ENCODE peak calls at places on chromosomes 11 and 22, in five cellular contexts. One of them, this sample, is unnamed.

GRCh38 chr11:17353228-17354021 is 1.8 kb downstream of the NCR3LG1 start:
- DNase-seq in SK-N-SH: peak; percentile 81
- DNase-seq in K562: peak; percentile 72
- DNase-seq in HepG2: peak; percentile 90
- DNase-seq in GM12878: peak; percentile 8
- DNase-seq in this sample: peak; percentile 76

GRCh38 chr22:37401861-37402506 is 25.3 kb downstream of the ELFN2 start:
- DNase-seq in SK-N-SH: no peak
- DNase-seq in K562: no peak
- DNase-seq in HepG2: no peak
- DNase-seq in GM12878: no peak
- DNase-seq in this sample: no peak

GRCh38 chr11:13309156-13309555 is 31.6 kb downstream of the BMAL1 start:
- DNase-seq in SK-N-SH: no peak
- DNase-seq in K562: no peak
- DNase-seq in HepG2: no peak
- DNase-seq in GM12878: no peak
- DNase-seq in this sample: no peak

GRCh38 chr11:74504100-74504691 is 10.7 kb upstream of the LIPT2 start:
- DNase-seq in SK-N-SH: no peak
- DNase-seq in K562: no peak
- DNase-seq in HepG2: peak; percentile 27
- DNase-seq in GM12878: no peak
- DNase-seq in this sample: no peak

GRCh38 chr22:47232753-47233152 is 470.3 kb downstream of the TBC1D22A start:
- DNase-seq in SK-N-SH: no peak
- DNase-seq in K562: no peak
- DNase-seq in HepG2: no peak
- DNase-seq in GM12878: no peak
- DNase-seq in this sample: no peak

GRCh38 chr11:67438121-67438902 is 830 bp upstream of the PTPRCAP start:
- DNase-seq in SK-N-SH: no peak
- DNase-seq in K562: no peak
- DNase-seq in HepG2: no peak
- DNase-seq in GM12878: no peak
- DNase-seq in this sample: no peak

GRCh38 chr11:44112083-44112865 is 16.8 kb downstream of the EXT2 start:
- DNase-seq in SK-N-SH: peak; percentile 58
- DNase-seq in K562: no peak
- DNase-seq in HepG2: no peak
- DNase-seq in GM12878: no peak
- DNase-seq in this sample: peak; percentile 76

GRCh38 chr11:18527512-18527911 is 770 bp upstream of the TSG101 start:
- DNase-seq in SK-N-SH: peak; percentile 10
- DNase-seq in K562: peak; percentile 14
- DNase-seq in HepG2: no peak
- DNase-seq in GM12878: no peak
- DNase-seq in this sample: peak; percentile 43

GRCh38 chr11:35615911-35616900 is 2.1 kb upstream of the FJX1 start:
- DNase-seq in SK-N-SH: peak; percentile 52
- DNase-seq in K562: peak; percentile 62
- DNase-seq in HepG2: peak; percentile 27
- DNase-seq in GM12878: no peak
- DNase-seq in this sample: peak; percentile 74

GRCh38 chr22:25900880-25901279 is 158.9 kb downstream of the MYO18B start:
- DNase-seq in SK-N-SH: no peak
- DNase-seq in K562: peak; percentile 42
- DNase-seq in HepG2: no peak
- DNase-seq in GM12878: no peak
- DNase-seq in this sample: no peak

GRCh38 chr11:116257092-116257491 is 515.7 kb downstream of the BUD13 start:
- DNase-seq in SK-N-SH: peak; percentile 33
- DNase-seq in K562: peak; percentile 16
- DNase-seq in HepG2: no peak
- DNase-seq in GM12878: no peak
- DNase-seq in this sample: no peak

GRCh38 chr11:100151944-100152343 is 535.1 kb upstream of the ARHGAP42 start:
- DNase-seq in SK-N-SH: no peak
- DNase-seq in K562: no peak
- DNase-seq in HepG2: no peak
- DNase-seq in GM12878: no peak
- DNase-seq in this sample: no peak

GRCh38 chr11:34190192-34191139 is 85.0 kb downstream of the NAT10 start:
- DNase-seq in SK-N-SH: no peak
- DNase-seq in K562: no peak
- DNase-seq in HepG2: no peak
- DNase-seq in GM12878: no peak
- DNase-seq in this sample: no peak

GRCh38 chr11:109035261-109035660 is 370.4 kb downstream of the DDX10 start:
- DNase-seq in SK-N-SH: no peak
- DNase-seq in K562: no peak
- DNase-seq in HepG2: no peak
- DNase-seq in GM12878: no peak
- DNase-seq in this sample: no peak

GRCh38 chr11:75022289-75022688 is 33.6 kb downstream of the NEU3 start:
- DNase-seq in SK-N-SH: no peak
- DNase-seq in K562: no peak
- DNase-seq in HepG2: no peak
- DNase-seq in GM12878: no peak
- DNase-seq in this sample: no peak

GRCh38 chr11:47216141-47216798 is 1.5 kb downstream of the DDB2 start:
- DNase-seq in SK-N-SH: peak; percentile 72
- DNase-seq in K562: peak; percentile 38
- DNase-seq in HepG2: peak; percentile 74
- DNase-seq in GM12878: peak; percentile 30
- DNase-seq in this sample: peak; percentile 87

GRCh38 chr11:67389477-67389876 is 2.3 kb upstream of the RAD9A start:
- DNase-seq in SK-N-SH: peak; percentile 75
- DNase-seq in K562: peak; percentile 70
- DNase-seq in HepG2: peak; percentile 64
- DNase-seq in GM12878: no peak
- DNase-seq in this sample: no peak

GRCh38 chr11:10454506-10454901 is 560 bp upstream of the AMPD3 start:
- DNase-seq in SK-N-SH: no peak
- DNase-seq in K562: no peak
- DNase-seq in HepG2: no peak
- DNase-seq in GM12878: no peak
- DNase-seq in this sample: no peak

GRCh38 chr11:128188346-128189115 is 398.8 kb downstream of the ETS1 start:
- DNase-seq in SK-N-SH: no peak
- DNase-seq in K562: no peak
- DNase-seq in HepG2: no peak
- DNase-seq in GM12878: no peak
- DNase-seq in this sample: no peak
- TF ChIP-seq MXI1 in SK-N-SH: no peak
- TF ChIP-seq MXI1 in K562: no peak
- TF ChIP-seq MXI1 in HepG2: no peak
- TF ChIP-seq MXI1 in GM12878: no peak
- TF ChIP-seq MXI1 in this sample: no peak

GRCh38 chr22:19819209-19819910 is 35.3 kb downstream of the GNB1L start:
- DNase-seq in SK-N-SH: no peak
- DNase-seq in K562: no peak
- DNase-seq in HepG2: no peak
- DNase-seq in GM12878: no peak
- DNase-seq in this sample: no peak
- TF ChIP-seq MXI1 in SK-N-SH: no peak
- TF ChIP-seq MXI1 in K562: no peak
- TF ChIP-seq MXI1 in HepG2: no peak
- TF ChIP-seq MXI1 in GM12878: no peak
- TF ChIP-seq MXI1 in this sample: no peak

GRCh38 chr11:112459001-112459400 is 198.3 kb upstream of the PLET1 start:
- DNase-seq in SK-N-SH: no peak
- DNase-seq in K562: no peak
- DNase-seq in HepG2: no peak
- DNase-seq in GM12878: no peak
- DNase-seq in this sample: no peak
- TF ChIP-seq MXI1 in SK-N-SH: no peak
- TF ChIP-seq MXI1 in K562: no peak
- TF ChIP-seq MXI1 in HepG2: no peak
- TF ChIP-seq MXI1 in GM12878: no peak
- TF ChIP-seq MXI1 in this sample: no peak

DNA sequence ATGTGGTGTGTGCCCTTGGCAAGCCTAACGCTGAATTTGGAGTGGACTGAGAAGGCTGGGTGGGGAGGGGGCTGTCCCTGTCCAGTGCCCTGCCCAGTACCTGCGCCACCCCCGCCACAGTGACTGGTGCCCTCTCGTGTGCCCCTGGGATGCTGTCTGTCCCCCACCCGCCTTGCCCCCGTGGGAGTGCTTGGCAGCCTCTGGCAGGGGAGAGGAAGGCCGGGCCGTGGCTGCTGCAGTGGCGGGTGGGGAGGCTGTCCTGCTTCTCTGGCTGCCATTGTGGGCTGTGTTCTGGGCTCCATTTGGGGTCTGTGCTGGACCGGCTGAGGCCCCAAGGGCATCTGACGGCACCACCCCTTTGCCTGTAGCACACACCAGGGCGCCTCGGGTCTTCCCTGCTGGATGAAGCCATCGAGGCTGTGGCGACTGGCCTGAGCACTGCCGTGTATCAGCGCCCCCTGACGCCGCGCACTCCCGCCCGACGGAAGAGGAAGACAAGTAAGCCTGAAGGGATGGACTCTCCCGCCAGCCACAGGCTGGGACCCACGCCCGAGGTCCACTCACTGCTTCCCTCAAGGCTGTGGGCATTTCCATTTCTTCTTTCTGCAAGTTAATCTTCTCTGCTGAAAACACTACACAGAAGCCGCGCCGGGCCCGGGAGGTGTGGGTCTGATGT is 17.6 kb downstream of the IRF7 start:
- DNase-seq in SK-N-SH: no peak
- DNase-seq in K562: no peak
- DNase-seq in HepG2: no peak
- DNase-seq in GM12878: no peak
- DNase-seq in this sample: no peak
- TF ChIP-seq MXI1 in SK-N-SH: no peak
- TF ChIP-seq MXI1 in K562: no peak
- TF ChIP-seq MXI1 in HepG2: no peak
- TF ChIP-seq MXI1 in GM12878: no peak
- TF ChIP-seq MXI1 in this sample: no peak

GRCh38 chr11:27347949-27348879 is 14.8 kb downstream of the CCDC34 start:
- DNase-seq in SK-N-SH: no peak
- DNase-seq in K562: no peak
- DNase-seq in HepG2: no peak
- DNase-seq in GM12878: no peak
- DNase-seq in this sample: no peak
- TF ChIP-seq MXI1 in SK-N-SH: no peak
- TF ChIP-seq MXI1 in K562: no peak
- TF ChIP-seq MXI1 in HepG2: no peak
- TF ChIP-seq MXI1 in GM12878: no peak
- TF ChIP-seq MXI1 in this sample: no peak